ENCODE peak calls at places on chromosomes 2 and 18, in eight cellular contexts. One of them, this sample, is unnamed.

GRCh38 chr2:217998926-217999633 is 3.7 kb downstream of the TNS1 start:
- DNase-seq in adipocyte: no peak
- DNase-seq in H7: no peak
- DNase-seq in GM03348: no peak
- DNase-seq in NCI-H774: no peak
- DNase-seq in activated T-cell treated with anti-CD3 and anti-CD28 coated beads for 48 hours: no peak
- DNase-seq in progenitor cell of endocrine pancreas: no peak
- DNase-seq in hypothalamus: no peak
- DNase-seq in this sample: no peak

GRCh38 chr18:63848159-63848558 is 39.3 kb upstream of the SERPINB2 start:
- DNase-seq in activated T-cell treated with anti-CD3 and anti-CD28 coated beads for 48 hours: no peak
- DNase-seq in H7: peak
- DNase-seq in GM03348: peak
- DNase-seq in progenitor cell of endocrine pancreas: no peak
- DNase-seq in NCI-H774: peak
- DNase-seq in adipocyte: peak
- DNase-seq in hypothalamus: no peak
- DNase-seq in this sample: no peak

GRCh38 chr2:160505236-160505635 is 11.6 kb upstream of the RBMS1 start:
- DNase-seq in GM03348: no peak
- DNase-seq in NCI-H774: no peak
- DNase-seq in hypothalamus: no peak
- DNase-seq in adipocyte: no peak
- DNase-seq in progenitor cell of endocrine pancreas: no peak
- DNase-seq in activated T-cell treated with anti-CD3 and anti-CD28 coated beads for 48 hours: no peak
- DNase-seq in H7: no peak
- DNase-seq in this sample: no peak

GRCh38 chr2:178426388-178426787 is 24.6 kb downstream of the PRKRA start:
- DNase-seq in activated T-cell treated with anti-CD3 and anti-CD28 coated beads for 48 hours: no peak
- DNase-seq in NCI-H774: no peak
- DNase-seq in H7: no peak
- DNase-seq in GM03348: no peak
- DNase-seq in hypothalamus: no peak
- DNase-seq in adipocyte: no peak
- DNase-seq in progenitor cell of endocrine pancreas: no peak
- DNase-seq in this sample: no peak

GRCh38 chr2:82674638-82675037 is 1784.4 kb downstream of the SUCLG1 start:
- DNase-seq in progenitor cell of endocrine pancreas: no peak
- DNase-seq in NCI-H774: no peak
- DNase-seq in GM03348: no peak
- DNase-seq in hypothalamus: no peak
- DNase-seq in adipocyte: no peak
- DNase-seq in activated T-cell treated with anti-CD3 and anti-CD28 coated beads for 48 hours: no peak
- DNase-seq in H7: no peak
- DNase-seq in this sample: no peak

GRCh38 chr2:182672471-182673165 is 43.4 kb upstream of the DNAJC10 start:
- DNase-seq in hypothalamus: no peak
- DNase-seq in NCI-H774: peak
- DNase-seq in progenitor cell of endocrine pancreas: no peak
- DNase-seq in activated T-cell treated with anti-CD3 and anti-CD28 coated beads for 48 hours: no peak
- DNase-seq in H7: no peak
- DNase-seq in GM03348: peak
- DNase-seq in adipocyte: peak
- DNase-seq in this sample: no peak

GRCh38 chr2:84694088-84694622 is 177.9 kb downstream of the DNAH6 start:
- DNase-seq in adipocyte: no peak
- DNase-seq in GM03348: no peak
- DNase-seq in hypothalamus: no peak
- DNase-seq in NCI-H774: no peak
- DNase-seq in progenitor cell of endocrine pancreas: no peak
- DNase-seq in activated T-cell treated with anti-CD3 and anti-CD28 coated beads for 48 hours: peak
- DNase-seq in H7: no peak
- DNase-seq in this sample: no peak

GRCh38 chr2:68390114-68390513 is 25.0 kb downstream of the PLEK start:
- DNase-seq in GM03348: no peak
- DNase-seq in hypothalamus: no peak
- DNase-seq in activated T-cell treated with anti-CD3 and anti-CD28 coated beads for 48 hours: no peak
- DNase-seq in adipocyte: no peak
- DNase-seq in NCI-H774: no peak
- DNase-seq in H7: no peak
- DNase-seq in progenitor cell of endocrine pancreas: no peak
- DNase-seq in this sample: no peak

GRCh38 chr2:190526105-190526708 is 8.3 kb downstream of the NEMP2 start:
- DNase-seq in NCI-H774: no peak
- DNase-seq in activated T-cell treated with anti-CD3 and anti-CD28 coated beads for 48 hours: no peak
- DNase-seq in progenitor cell of endocrine pancreas: no peak
- DNase-seq in H7: no peak
- DNase-seq in hypothalamus: no peak
- DNase-seq in adipocyte: no peak
- DNase-seq in GM03348: no peak
- DNase-seq in this sample: no peak

GRCh38 chr2:101306410-101306809 is 2.1 kb downstream of the RNF149 start:
- DNase-seq in NCI-H774: no peak
- DNase-seq in adipocyte: peak
- DNase-seq in GM03348: peak
- DNase-seq in activated T-cell treated with anti-CD3 and anti-CD28 coated beads for 48 hours: no peak
- DNase-seq in H7: no peak
- DNase-seq in progenitor cell of endocrine pancreas: no peak
- DNase-seq in hypothalamus: no peak
- DNase-seq in this sample: no peak

GRCh38 chr2:218260742-218261423 is at the start of gene GPBAR1:
- DNase-seq in NCI-H774: no peak
- DNase-seq in adipocyte: no peak
- DNase-seq in H7: peak
- DNase-seq in GM03348: no peak
- DNase-seq in progenitor cell of endocrine pancreas: no peak
- DNase-seq in activated T-cell treated with anti-CD3 and anti-CD28 coated beads for 48 hours: no peak
- DNase-seq in hypothalamus: no peak
- DNase-seq in this sample: no peak